ENCODE peak calls at places on chromosomes 6 and 20, in five cellular contexts. One of them, this sample, is unnamed.

GRCh38 chr6:166572370-166573261 is 13.9 kb downstream of the RAMACL start:
- DNase-seq in heart left ventricle: no peak
- DNase-seq in suprapubic skin: no peak
- DNase-seq in ovary: no peak
- DNase-seq in HCT116: no peak
- DNase-seq in this sample: no peak

GRCh38 chr6:117128052-117128451 is 137.3 kb upstream of the VGLL2 start:
- DNase-seq in HCT116: no peak
- DNase-seq in suprapubic skin: no peak
- DNase-seq in heart left ventricle: no peak
- DNase-seq in ovary: no peak
- DNase-seq in this sample: no peak

GRCh38 chr6:45946352-45946751 is 69.3 kb downstream of the CLIC5 start:
- DNase-seq in HCT116: no peak
- DNase-seq in ovary: peak; percentile 46
- DNase-seq in suprapubic skin: no peak
- DNase-seq in heart left ventricle: peak; percentile 46
- DNase-seq in this sample: no peak

GRCh38 chr6:156440688-156441087 is 336.5 kb upstream of the ARID1B start:
- DNase-seq in ovary: no peak
- DNase-seq in HCT116: no peak
- DNase-seq in suprapubic skin: no peak
- DNase-seq in heart left ventricle: no peak
- DNase-seq in this sample: no peak

GRCh38 chr20:1535420-1536175 is 21.9 kb downstream of the SIRPD start:
- DNase-seq in heart left ventricle: no peak
- DNase-seq in ovary: no peak
- DNase-seq in HCT116: no peak
- DNase-seq in suprapubic skin: no peak
- DNase-seq in this sample: no peak

GRCh38 chr6:83113258-83113657 is 45.8 kb downstream of the DOP1A start:
- DNase-seq in HCT116: no peak
- DNase-seq in ovary: no peak
- DNase-seq in heart left ventricle: no peak
- DNase-seq in suprapubic skin: no peak
- DNase-seq in this sample: no peak

GRCh38 chr20:25246182-25246943 is 1.5 kb upstream of the PYGB start:
- DNase-seq in suprapubic skin: no peak
- DNase-seq in heart left ventricle: no peak
- DNase-seq in ovary: no peak
- DNase-seq in HCT116: no peak
- DNase-seq in this sample: no peak

GRCh38 chr6:3804981-3805380 is 44.2 kb upstream of the FAM50B start:
- DNase-seq in HCT116: no peak
- DNase-seq in heart left ventricle: no peak
- DNase-seq in ovary: no peak
- DNase-seq in suprapubic skin: no peak
- DNase-seq in this sample: no peak

GRCh38 chr6:160376445-160376844 is 28.3 kb downstream of the SLC22A3 start:
- DNase-seq in HCT116: no peak
- DNase-seq in ovary: no peak
- DNase-seq in suprapubic skin: no peak
- DNase-seq in heart left ventricle: no peak
- DNase-seq in this sample: no peak

GRCh38 chr6:155936551-155936950 is 480.9 kb upstream of the NOX3 start:
- DNase-seq in suprapubic skin: no peak
- DNase-seq in HCT116: no peak
- DNase-seq in ovary: no peak
- DNase-seq in heart left ventricle: peak; percentile 12
- DNase-seq in this sample: no peak

GRCh38 chr6:162379762-162380409 is 347.7 kb downstream of the PRKN start:
- DNase-seq in ovary: no peak
- DNase-seq in heart left ventricle: no peak
- DNase-seq in suprapubic skin: no peak
- DNase-seq in HCT116: no peak
- DNase-seq in this sample: no peak

GRCh38 chr6:40409143-40409542 is 178.0 kb downstream of the LRFN2 start:
- DNase-seq in ovary: no peak
- DNase-seq in suprapubic skin: no peak
- DNase-seq in HCT116: no peak
- DNase-seq in heart left ventricle: no peak
- DNase-seq in this sample: no peak

GRCh38 chr6:113496157-113496556 is 361.0 kb upstream of the MARCKS start:
- DNase-seq in suprapubic skin: no peak
- DNase-seq in HCT116: no peak
- DNase-seq in ovary: no peak
- DNase-seq in heart left ventricle: peak; percentile 35
- DNase-seq in this sample: no peak

GRCh38 chr20:49320460-49320859 is 42.6 kb upstream of the ZNFX1 start:
- DNase-seq in HCT116: peak; percentile 50
- DNase-seq in ovary: no peak
- DNase-seq in suprapubic skin: no peak
- DNase-seq in heart left ventricle: no peak
- DNase-seq in this sample: no peak

GRCh38 chr20:7859371-7859802 is 80.9 kb downstream of the HAO1 start:
- DNase-seq in ovary: no peak
- DNase-seq in heart left ventricle: peak; percentile 22
- DNase-seq in suprapubic skin: no peak
- DNase-seq in HCT116: no peak
- DNase-seq in this sample: no peak

GRCh38 chr6:155400022-155400965 is 55.3 kb downstream of the NOX3 start:
- DNase-seq in HCT116: no peak
- DNase-seq in ovary: no peak
- DNase-seq in suprapubic skin: no peak
- DNase-seq in heart left ventricle: no peak
- DNase-seq in this sample: no peak

GRCh38 chr20:44696315-44696714 is 18.9 kb upstream of the CCN5 start:
- DNase-seq in suprapubic skin: no peak
- DNase-seq in HCT116: no peak
- DNase-seq in heart left ventricle: no peak
- DNase-seq in ovary: no peak
- DNase-seq in this sample: no peak

GRCh38 chr6:161584051-161584450 is 310.2 kb upstream of the AGPAT4 start:
- DNase-seq in HCT116: no peak
- DNase-seq in heart left ventricle: no peak
- DNase-seq in ovary: no peak
- DNase-seq in suprapubic skin: no peak
- DNase-seq in this sample: no peak

GRCh38 chr6:99589907-99590493 is 16.6 kb upstream of the PRDM13 start:
- DNase-seq in heart left ventricle: no peak
- DNase-seq in suprapubic skin: no peak
- DNase-seq in ovary: no peak
- DNase-seq in HCT116: no peak
- DNase-seq in this sample: no peak

GRCh38 chr6:150753404-150754184 is 111.9 kb upstream of the MTHFD1L start:
- DNase-seq in heart left ventricle: no peak
- DNase-seq in ovary: no peak
- DNase-seq in HCT116: no peak
- DNase-seq in suprapubic skin: no peak
- DNase-seq in this sample: no peak

GRCh38 chr6:35469711-35470662 is 1.8 kb downstream of the RPL10A start:
- DNase-seq in suprapubic skin: peak; percentile 65
- DNase-seq in ovary: peak; percentile 69
- DNase-seq in heart left ventricle: no peak
- DNase-seq in HCT116: no peak
- DNase-seq in this sample: no peak

GRCh38 chr20:50321797-50322480 is 131.3 kb downstream of the CEBPB start:
- DNase-seq in heart left ventricle: no peak
- DNase-seq in ovary: peak; percentile 60
- DNase-seq in HCT116: no peak
- DNase-seq in suprapubic skin: no peak
- DNase-seq in this sample: no peak

GRCh38 chr6:146357578-146358340 is 185.9 kb upstream of the RAB32 start:
- DNase-seq in HCT116: no peak
- DNase-seq in heart left ventricle: no peak
- DNase-seq in suprapubic skin: no peak
- DNase-seq in ovary: no peak
- DNase-seq in this sample: no peak

GRCh38 chr6:139080255-139080920 is 51.8 kb downstream of the ABRACL start:
- DNase-seq in suprapubic skin: no peak
- DNase-seq in ovary: no peak
- DNase-seq in HCT116: no peak
- DNase-seq in heart left ventricle: peak; percentile 21
- DNase-seq in this sample: no peak

GRCh38 chr6:157070403-157071107 is 252.8 kb downstream of the TMEM242 start:
- DNase-seq in heart left ventricle: no peak
- DNase-seq in ovary: no peak
- DNase-seq in HCT116: no peak
- DNase-seq in suprapubic skin: no peak
- DNase-seq in this sample: no peak

GRCh38 chr6:44256291-44257006 is 879 bp downstream of the SLC35B2 start:
- DNase-seq in ovary: peak; percentile 48
- DNase-seq in suprapubic skin: no peak
- DNase-seq in HCT116: no peak
- DNase-seq in heart left ventricle: no peak
- DNase-seq in this sample: no peak

GRCh38 chr20:48234951-48235350 is 449.7 kb upstream of the SULF2 start:
- DNase-seq in heart left ventricle: no peak
- DNase-seq in HCT116: no peak
- DNase-seq in ovary: no peak
- DNase-seq in suprapubic skin: no peak
- DNase-seq in this sample: no peak

GRCh38 chr6:15551798-15552197 is 111.0 kb downstream of the DTNBP1 start:
- DNase-seq in suprapubic skin: no peak
- DNase-seq in ovary: no peak
- DNase-seq in HCT116: no peak
- DNase-seq in heart left ventricle: peak; percentile 18
- DNase-seq in this sample: no peak

GRCh38 chr6:73003302-73003701 is 222.0 kb downstream of the KHDC1L start:
- DNase-seq in heart left ventricle: no peak
- DNase-seq in ovary: no peak
- DNase-seq in suprapubic skin: no peak
- DNase-seq in HCT116: no peak
- DNase-seq in this sample: no peak

GRCh38 chr6:47308674-47309325 is 905 bp downstream of the TNFRSF21 start:
- DNase-seq in suprapubic skin: peak; percentile 60
- DNase-seq in HCT116: no peak
- DNase-seq in heart left ventricle: peak; percentile 15
- DNase-seq in ovary: peak; percentile 19
- DNase-seq in this sample: peak; percentile 56

GRCh38 chr20:63738687-63739128 is 868 bp upstream of the SLC2A4RG start:
- DNase-seq in HCT116: no peak
- DNase-seq in heart left ventricle: peak; percentile 75
- DNase-seq in suprapubic skin: no peak
- DNase-seq in ovary: peak; percentile 75
- DNase-seq in this sample: peak; percentile 82

DNA sequence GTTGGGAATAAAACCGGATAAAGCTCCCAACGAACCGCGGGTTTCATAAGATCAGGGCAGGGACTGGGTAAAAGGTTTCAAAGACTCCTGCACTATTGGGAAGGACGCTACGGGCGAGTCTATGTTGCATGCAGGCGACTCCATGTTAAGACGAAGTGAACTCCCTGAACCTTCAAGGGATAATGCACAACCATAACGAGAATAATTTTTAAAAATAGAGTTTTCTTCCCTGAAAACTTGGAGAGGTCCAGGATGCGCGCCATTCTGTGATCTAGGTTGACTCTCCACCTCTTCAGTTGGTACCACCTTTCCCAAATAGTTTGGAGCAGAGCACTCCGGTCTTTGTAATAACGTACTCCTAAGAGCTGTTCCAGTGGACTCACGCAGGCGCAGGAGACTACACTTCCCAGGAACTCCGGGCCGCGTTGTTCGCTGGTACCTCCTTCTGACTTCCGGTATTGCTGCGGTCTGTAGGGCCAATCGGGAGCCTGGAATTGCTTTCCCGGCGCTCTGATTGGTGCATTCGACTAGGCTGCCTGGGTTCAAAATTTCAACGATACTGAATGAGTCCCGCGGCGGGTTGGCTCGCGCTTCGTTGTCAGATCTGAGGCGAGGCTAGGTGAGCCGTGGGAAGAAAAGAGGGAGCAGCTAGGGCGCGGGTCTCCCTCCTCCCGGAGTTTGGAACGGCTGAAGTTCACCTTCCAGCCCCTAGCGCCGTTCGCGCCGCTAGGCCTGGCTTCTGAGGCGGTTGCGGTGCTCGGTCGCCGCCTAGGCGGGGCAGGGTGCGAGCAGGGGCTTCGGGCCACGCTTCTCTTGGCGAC is at the start of gene TPX2:
- DNase-seq in HCT116: peak; percentile 93
- DNase-seq in ovary: peak; percentile 89
- DNase-seq in heart left ventricle: peak; percentile 95
- DNase-seq in suprapubic skin: peak; percentile 96
- DNase-seq in this sample: peak; percentile 94
- TF ChIP-seq POLR2A in HCT116: peak; percentile 94
- TF ChIP-seq POLR2A in ovary: no peak
- TF ChIP-seq POLR2A in heart left ventricle: no peak
- TF ChIP-seq POLR2A in suprapubic skin: no peak
- TF ChIP-seq POLR2A in this sample: no peak

GRCh38 chr20:46214831-46215488 is 93.3 kb downstream of the CDH22 start:
- DNase-seq in ovary: no peak
- DNase-seq in heart left ventricle: no peak
- DNase-seq in HCT116: no peak
- DNase-seq in suprapubic skin: no peak
- DNase-seq in this sample: no peak
- H3K27ac ChIP-seq in ovary: no peak overlapping the region
- H3K27ac ChIP-seq in heart left ventricle: no peak overlapping the region
- H3K27ac ChIP-seq in HCT116: no peak overlapping the region
- H3K27ac ChIP-seq in suprapubic skin: no peak overlapping the region
- H3K27ac ChIP-seq in this sample: no peak overlapping the region

DNA sequence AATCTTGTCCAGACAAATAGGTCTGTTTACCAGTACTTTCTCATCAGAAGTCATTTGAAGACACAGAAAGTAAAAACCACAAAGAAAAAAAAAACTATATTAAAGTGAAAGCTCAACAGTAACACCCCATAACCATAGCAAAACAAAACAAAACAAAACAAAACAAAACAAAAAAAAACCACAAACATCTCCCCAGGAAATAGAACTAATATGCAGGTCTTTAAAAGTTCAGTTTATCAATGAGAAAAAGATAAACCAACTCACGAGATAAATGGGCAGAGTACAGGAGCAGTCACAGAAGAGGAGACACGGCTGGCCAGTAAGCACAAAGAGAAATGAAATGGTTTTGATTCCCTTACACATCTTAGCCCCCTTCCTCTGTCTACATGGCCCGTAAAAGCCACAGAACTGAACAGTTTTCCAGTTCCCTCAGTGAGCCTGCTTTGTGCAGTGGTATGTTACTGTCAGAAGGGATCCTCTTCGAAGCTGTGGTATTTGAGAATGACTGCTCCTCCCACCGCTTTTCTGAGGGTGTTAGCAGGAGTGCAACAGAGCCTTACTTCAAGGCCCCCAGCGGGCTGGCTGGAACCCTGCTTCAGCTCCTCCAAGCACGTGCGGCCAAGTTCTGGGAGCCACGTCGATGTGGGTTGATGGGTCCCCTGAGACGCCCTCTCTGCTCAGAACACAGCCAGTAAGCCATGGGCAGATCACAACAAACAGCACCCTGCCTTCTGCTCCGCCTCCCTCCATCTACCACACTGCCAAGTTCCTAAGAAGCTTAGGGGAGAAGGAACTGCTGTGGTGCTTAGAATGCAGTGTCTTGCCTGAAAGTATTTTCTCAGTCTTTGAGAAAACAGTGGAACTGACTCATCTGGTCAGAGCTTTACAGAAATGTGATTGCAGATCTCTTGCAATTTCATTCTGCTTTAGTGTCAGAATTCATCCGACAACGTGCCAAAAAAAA is 14.0 kb downstream of the UST start:
- DNase-seq in heart left ventricle: peak; percentile 29
- DNase-seq in HCT116: no peak
- DNase-seq in suprapubic skin: peak; percentile 82
- DNase-seq in ovary: peak; percentile 73
- DNase-seq in this sample: no peak
- TF ChIP-seq POLR2A in heart left ventricle: no peak
- TF ChIP-seq POLR2A in HCT116: no peak
- TF ChIP-seq POLR2A in suprapubic skin: no peak
- TF ChIP-seq POLR2A in ovary: no peak
- TF ChIP-seq POLR2A in this sample: no peak

GRCh38 chr6:81767163-81768000 is 14.9 kb upstream of the TENT5A start:
- DNase-seq in suprapubic skin: no peak
- DNase-seq in heart left ventricle: no peak
- DNase-seq in ovary: no peak
- DNase-seq in HCT116: no peak
- DNase-seq in this sample: no peak
- H3K27ac ChIP-seq in suprapubic skin: no peak overlapping the region
- H3K27ac ChIP-seq in heart left ventricle: no peak overlapping the region
- H3K27ac ChIP-seq in ovary: no peak overlapping the region
- H3K27ac ChIP-seq in HCT116: no peak overlapping the region
- H3K27ac ChIP-seq in this sample: no peak overlapping the region

This sample was measured in Peyer's patch.